ENCODE peak calls at places on chromosomes 7 and 10, in four cellular contexts. W is BE2C, X is AG04450, N is Calu3. C is an unnamed sample.

GRCh38 chr7:142478479-142479220 is 220.8 kb upstream of the PRSS58 start:
- DNase-seq in W (no peak), X (no peak), N (peak; percentile 28), C (no peak)

GRCh38 chr10:74333174-74333573 is 182.2 kb downstream of the ADK start:
- DNase-seq in W (no peak), X (peak; percentile 43), N (no peak), C (no peak)

GRCh38 chr7:22663319-22663718 is 63.7 kb upstream of the IL6 start:
- DNase-seq in W (no peak), X (no peak), N (no peak), C (no peak)

GRCh38 chr10:61793760-61794713 is 107.5 kb upstream of the ARID5B start:
- DNase-seq in W (no peak), X (no peak), N (no peak), C (no peak)

GRCh38 chr7:35254496-35255416 is 856 bp upstream of the TBX20 start:
- DNase-seq in W (no peak), X (no peak), N (no peak), C (no peak)

GRCh38 chr7:151059362-151060112 is at the start of gene SLC4A2:
- DNase-seq in W (peak; percentile 79), X (no peak), N (peak; percentile 89), C (no peak)

GRCh38 chr10:9157656-9158055 is 1103.2 kb downstream of the GATA3 start:
- DNase-seq in W (no peak), X (no peak), N (no peak), C (no peak)

GRCh38 chr7:4164556-4164955 is 517.5 kb upstream of the FOXK1 start:
- DNase-seq in W (no peak), X (no peak), N (no peak), C (no peak)

DNA sequence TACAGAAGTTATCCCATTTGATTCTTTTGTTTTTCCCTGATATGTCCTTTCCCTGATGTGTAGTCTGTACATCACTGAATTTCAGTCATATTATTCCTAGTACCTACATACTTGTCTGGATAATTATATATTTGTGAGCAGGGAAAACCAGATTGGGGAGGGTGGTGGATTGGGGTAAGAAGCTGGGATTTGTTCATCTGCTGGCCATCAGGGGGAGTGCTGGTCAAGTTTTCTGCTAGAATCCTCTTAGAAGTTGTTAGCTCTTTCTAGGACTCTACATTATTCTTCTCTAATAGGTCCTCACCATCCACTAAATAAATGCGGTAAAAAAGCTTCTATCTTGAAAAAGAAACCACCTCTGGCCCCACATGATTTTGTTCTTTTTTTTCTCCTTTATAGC is 232.7 kb upstream of the TAC1 start:
- DNase-seq in W (peak; percentile 25), X (no peak), N (peak; percentile 49), C (no peak)
- TF ChIP-seq CTCF in W (peak; percentile 62), X (no peak), N (peak; percentile 35), C (peak; percentile 51)

GRCh38 chr10:101587725-101588614 is at the start of the genes DPCD and POLL:
- DNase-seq in W (peak; percentile 97), X (peak; percentile 81), N (peak; percentile 89), C (peak; percentile 97)
- TF ChIP-seq CTCF in W (no peak), X (no peak), N (no peak), C (no peak)

DNA sequence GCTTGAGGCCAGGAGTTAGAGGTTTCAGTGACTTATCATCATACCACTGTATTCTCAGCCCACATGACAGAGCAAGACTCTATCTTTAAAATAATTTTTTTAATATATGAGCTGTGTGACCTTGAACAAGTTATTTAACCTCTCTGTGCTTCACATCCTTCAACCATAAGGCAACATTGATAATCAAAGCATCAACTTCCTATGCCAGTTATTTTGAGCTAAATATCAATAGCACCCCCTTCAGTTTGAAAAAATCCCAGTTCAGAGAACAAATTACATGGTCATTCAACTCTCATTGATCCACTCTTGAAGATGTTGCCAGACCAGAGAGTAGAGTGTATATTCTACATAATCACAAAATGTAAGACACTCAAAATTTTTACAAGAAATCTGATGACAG is 53.0 kb downstream of the ASNS start:
- DNase-seq in W (no peak), X (no peak), N (no peak), C (no peak)
- TF ChIP-seq CTCF in W (peak; percentile 14), X (no peak), N (no peak), C (no peak)

GRCh38 chr7:152383341-152384234 is 52.2 kb downstream of the KMT2C start:
- DNase-seq in W (no peak), X (peak; percentile 61), N (no peak), C (no peak)
- TF ChIP-seq CTCF in W (no peak), X (no peak), N (no peak), C (no peak)

GRCh38 chr7:420142-421055 is 99.2 kb downstream of the PDGFA start:
- DNase-seq in W (no peak), X (no peak), N (no peak), C (no peak)

GRCh38 chr7:422886-423225 is 96.8 kb downstream of the PDGFA start:
- DNase-seq in W (no peak), X (no peak), N (no peak), C (no peak)

GRCh38 chr7:423312-424260 is 96.1 kb downstream of the PDGFA start:
- DNase-seq in W (no peak), X (no peak), N (no peak), C (no peak)

GRCh38 chr7:422191-422885 is 97.3 kb downstream of the PDGFA start:
- DNase-seq in W (no peak), X (no peak), N (no peak), C (no peak)

GRCh38 chr7:421056-421991 is 98.3 kb downstream of the PDGFA start:
- DNase-seq in W (peak; percentile 4), X (no peak), N (no peak), C (no peak)
- TF ChIP-seq CTCF in W (no peak), X (no peak), N (no peak), C (no peak)

GRCh38 chr7:106448992-106449859 is 164.4 kb upstream of the NAMPT start:
- DNase-seq in W (no peak), X (no peak), N (no peak), C (no peak)

GRCh38 chr7:106450716-106451115 is 165.9 kb upstream of the NAMPT start:
- DNase-seq in W (no peak), X (no peak), N (no peak), C (no peak)

GRCh38 chr7:106451171-106451570 is 166.4 kb upstream of the NAMPT start:
- DNase-seq in W (no peak), X (no peak), N (no peak), C (no peak)

GRCh38 chr7:106448346-106448991 is 163.7 kb upstream of the NAMPT start:
- DNase-seq in W (no peak), X (no peak), N (no peak), C (no peak)

DNA sequence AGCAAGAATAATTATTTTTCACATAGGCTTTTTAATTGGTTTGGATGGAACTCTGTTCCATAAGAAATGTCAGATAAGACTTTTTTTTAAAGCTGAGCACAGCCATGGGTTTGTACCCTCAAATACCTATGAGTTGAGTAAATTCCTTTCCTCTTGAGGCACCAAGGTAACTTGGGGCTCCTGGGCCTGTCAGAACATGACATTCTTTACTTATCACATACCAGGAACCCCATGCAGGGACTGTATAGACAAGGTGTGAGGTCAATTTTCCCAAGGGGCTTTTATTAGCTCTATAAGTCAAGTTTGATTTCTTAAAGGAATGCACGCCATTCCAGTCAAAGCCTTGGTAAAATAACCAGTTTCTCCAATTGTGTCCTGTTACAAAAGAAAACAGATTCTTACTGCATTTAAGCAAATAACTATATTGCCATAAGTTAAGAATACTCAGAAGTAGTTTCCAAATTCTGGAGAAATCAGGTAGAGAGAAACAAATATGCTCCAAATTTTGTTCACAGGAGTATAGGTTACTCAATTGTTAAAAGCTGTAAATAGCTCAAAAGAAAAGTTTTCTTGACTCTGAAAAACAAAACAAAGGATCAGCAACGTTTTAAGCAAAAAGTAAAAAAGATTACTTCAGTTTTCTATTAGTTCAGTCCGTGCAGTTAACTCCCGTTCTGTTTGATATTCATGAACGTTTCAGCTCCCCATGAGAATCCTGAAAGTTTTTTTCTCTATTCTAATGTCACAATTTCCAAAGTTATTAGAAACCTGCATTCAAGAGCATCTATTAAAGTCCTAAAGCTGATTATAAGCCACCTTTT is 167.5 kb upstream of the NAMPT start:
- DNase-seq in W (no peak), X (no peak), N (no peak), C (no peak)
- TF ChIP-seq CTCF in W (no peak), X (no peak), N (no peak), C (no peak)

GRCh38 chr10:99435986-99436633 is 5.7 kb upstream of the GOT1 start:
- DNase-seq in W (no peak), X (peak; percentile 23), N (peak; percentile 6), C (no peak)
- TF ChIP-seq CTCF in W (peak; percentile 56), X (peak; percentile 48), N (peak; percentile 26), C (peak; percentile 71)

GRCh38 chr10:93916257-93917063 is 22.7 kb downstream of the SLC35G1 start:
- DNase-seq in W (no peak), X (peak; percentile 8), N (no peak), C (no peak)
- TF ChIP-seq CTCF in W (peak; percentile 59), X (peak; percentile 68), N (peak; percentile 36), C (peak; percentile 82)